ENCODE peak calls at places on chromosome 2, in four cellular contexts. A, R, G and U are unnamed samples.

GRCh38 chr2:81786809-81787208 is 1482.3 kb upstream of the LRRTM1 start:
- DNase-seq in A (no peak), R (no peak), G (no peak), U (no peak)

GRCh38 chr2:236344446-236344845 is 80.2 kb upstream of the ASB18 start:
- DNase-seq in A (no peak), R (no peak), G (no peak), U (no peak)

GRCh38 chr2:217673555-217674088 is 329.2 kb downstream of the TNS1 start:
- DNase-seq in A (no peak), R (no peak), G (no peak), U (no peak)

GRCh38 chr2:11314482-11314881 is 30.0 kb downstream of the ROCK2 start:
- DNase-seq in A (no peak), R (no peak), G (no peak), U (no peak)

GRCh38 chr2:37768491-37768925 is 97.1 kb upstream of the CDC42EP3 start:
- DNase-seq in A (no peak), R (no peak), G (no peak), U (no peak)

GRCh38 chr2:219287569-219288265 is 8.6 kb downstream of the DNAJB2 start:
- DNase-seq in A (no peak), R (peak; percentile 56), G (no peak), U (no peak)

GRCh38 chr2:68721482-68722071 is 13.0 kb upstream of the ARHGAP25 start:
- DNase-seq in A (no peak), R (peak; percentile 33), G (no peak), U (no peak)

GRCh38 chr2:46818141-46818552 is 97.5 kb downstream of the MCFD2 start:
- DNase-seq in A (no peak), R (no peak), G (no peak), U (no peak)

GRCh38 chr2:217956895-217957457 is 45.8 kb downstream of the TNS1 start:
- DNase-seq in A (no peak), R (no peak), G (no peak), U (no peak)

GRCh38 chr2:162795312-162795711 is 43.3 kb downstream of the KCNH7 start:
- DNase-seq in A (no peak), R (no peak), G (no peak), U (no peak)

GRCh38 chr2:55877101-55877500 is 46.5 kb downstream of the EFEMP1 start:
- DNase-seq in A (no peak), R (no peak), G (no peak), U (no peak)

GRCh38 chr2:67241453-67241852 is 155.7 kb upstream of the ETAA1 start:
- DNase-seq in A (no peak), R (no peak), G (no peak), U (no peak)

GRCh38 chr2:165573534-165574461 is 104.3 kb downstream of the CSRNP3 start:
- DNase-seq in A (no peak), R (no peak), G (no peak), U (no peak)

GRCh38 chr2:169895294-169895985 is 68.2 kb downstream of the UBR3 start:
- DNase-seq in A (no peak), R (no peak), G (no peak), U (no peak)

GRCh38 chr2:121721926-121722325 is 14.7 kb downstream of the NIFK start:
- DNase-seq in A (no peak), R (no peak), G (no peak), U (no peak)

GRCh38 chr2:228016402-228016801 is 145.0 kb downstream of the DAW1 start:
- DNase-seq in A (no peak), R (no peak), G (no peak), U (no peak)

GRCh38 chr2:232636788-232637420 is 3.5 kb downstream of the EFHD1 start:
- DNase-seq in A (no peak), R (no peak), G (no peak), U (no peak)

DNA sequence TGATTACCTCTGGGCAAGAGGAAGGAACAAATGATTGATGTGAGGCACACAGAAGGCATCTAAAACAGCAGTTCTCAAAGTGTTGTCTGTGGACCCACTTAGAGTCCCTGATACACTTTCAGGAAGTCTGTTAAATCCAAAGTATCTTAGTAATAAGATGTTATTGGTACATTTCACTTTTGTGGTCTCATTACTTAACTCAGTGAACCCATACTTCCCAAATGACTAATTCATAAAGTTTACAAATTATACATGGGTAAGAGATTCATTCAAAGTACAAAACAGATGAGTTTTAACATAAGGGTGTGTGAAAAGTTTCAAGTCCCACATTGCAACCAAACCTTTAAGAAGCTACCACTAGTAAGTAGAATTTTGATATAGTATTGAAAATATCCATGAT is 440.5 kb downstream of the NUP35 start:
- DNase-seq in A (no peak), R (no peak), G (no peak), U (no peak)
- TF ChIP-seq SPI1 in A (no peak), R (no peak), G (no peak), U (no peak)

GRCh38 chr2:133660511-133660910 is 92.2 kb upstream of the NCKAP5 start:
- DNase-seq in A (no peak), R (no peak), G (no peak), U (no peak)

GRCh38 chr2:133653116-133653515 is 84.9 kb upstream of the NCKAP5 start:
- DNase-seq in A (no peak), R (no peak), G (no peak), U (no peak)

GRCh38 chr2:133657591-133657990 is 89.3 kb upstream of the NCKAP5 start:
- DNase-seq in A (no peak), R (no peak), G (no peak), U (no peak)

GRCh38 chr2:133655565-133656113 is 87.4 kb upstream of the NCKAP5 start:
- DNase-seq in A (no peak), R (no peak), G (no peak), U (no peak)

GRCh38 chr2:133658020-133658903 is 90.0 kb upstream of the NCKAP5 start:
- DNase-seq in A (no peak), R (no peak), G (no peak), U (no peak)
- TF ChIP-seq SPI1 in A (no peak), R (no peak), G (no peak), U (no peak)

GRCh38 chr2:188243381-188243780 is 48.3 kb upstream of the GULP1 start:
- DNase-seq in A (no peak), R (no peak), G (no peak), U (no peak)
- TF ChIP-seq SPI1 in A (no peak), R (no peak), G (no peak), U (no peak)

DNA sequence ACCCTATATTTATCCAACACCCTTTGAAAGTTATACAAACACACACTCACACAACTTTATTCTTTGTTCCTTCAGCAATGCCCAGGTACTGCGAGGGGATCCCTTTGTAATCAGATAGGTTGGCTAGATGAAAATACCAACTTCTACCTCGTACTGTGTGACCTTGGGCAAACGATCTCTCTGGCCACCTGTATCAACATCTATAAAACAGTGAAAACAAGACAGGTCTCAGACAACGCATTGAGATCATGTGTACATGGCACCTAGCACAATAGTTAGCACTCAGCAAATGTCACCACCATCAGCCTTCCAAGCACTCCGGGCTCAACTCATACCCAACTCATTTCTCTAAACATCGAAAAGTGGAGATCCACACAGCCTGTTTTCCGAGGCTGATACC is 118.4 kb upstream of the PPP1CB start:
- DNase-seq in A (no peak), R (no peak), G (no peak), U (no peak)
- TF ChIP-seq SPI1 in A (no peak), R (no peak), G (no peak), U (no peak)